ENCODE peak calls at places on chromosomes 16 and 17, in nine cellular contexts. E is AG10803, K is Peyer's patch, A is DMS153, F is SW480, W is fibroblast of the conjunctiva, Q is naive B cell, C is non-pigmented ciliary epithelial cell, G is lower lobe of right lung. X is an unnamed sample.

GRCh38 chr17:11719203-11719602 is 120.9 kb downstream of the DNAH9 start:
- DNase-seq in W (no peak), G (no peak), Q (no peak), F (no peak), E (no peak), K (no peak), A (no peak), C (no peak), X (no peak)

GRCh38 chr17:59756236-59756818 is 48.9 kb downstream of the VMP1 start:
- DNase-seq in A (no peak), Q (no peak), W (no peak), E (peak; percentile 97), G (no peak), C (peak; percentile 82), K (no peak), F (peak; percentile 94), X (peak; percentile 71)

GRCh38 chr17:58679263-58680037 is 12.4 kb downstream of the TEX14 start:
- DNase-seq in C (peak; percentile 58), F (peak; percentile 86), W (peak; percentile 62), K (no peak), E (no peak), Q (no peak), G (no peak), A (peak; percentile 66), X (no peak)

GRCh38 chr16:84059946-84060901 is 17.6 kb upstream of the SLC38A8 start:
- DNase-seq in F (no peak), C (no peak), K (no peak), G (no peak), W (no peak), E (no peak), Q (no peak), A (no peak), X (no peak)

GRCh38 chr17:62692721-62693431 is 65.4 kb downstream of the MRC2 start:
- DNase-seq in F (no peak), W (no peak), C (no peak), K (no peak), G (peak; percentile 46), E (peak; percentile 30), Q (no peak), A (no peak), X (no peak)

GRCh38 chr17:44919885-44920564 is 4.7 kb upstream of the GFAP start:
- DNase-seq in C (no peak), F (peak; percentile 77), W (peak; percentile 78), K (peak; percentile 72), E (peak; percentile 78), G (peak; percentile 82), A (peak; percentile 57), Q (peak; percentile 50), X (no peak)

GRCh38 chr17:18315498-18316360 is 636 bp downstream of the SMCR8 start:
- DNase-seq in G (no peak), E (no peak), K (peak; percentile 32), A (no peak), C (no peak), W (no peak), F (no peak), Q (no peak), X (no peak)

GRCh38 chr17:77151236-77151635 is 10.5 kb downstream of the SEC14L1 start:
- DNase-seq in G (no peak), W (no peak), A (no peak), Q (no peak), F (no peak), K (no peak), E (peak; percentile 64), C (no peak), X (no peak)

GRCh38 chr17:3838206-3838605 is 7.8 kb downstream of the NCBP3 start:
- DNase-seq in G (no peak), W (no peak), K (no peak), F (peak; percentile 67), E (no peak), C (no peak), Q (no peak), A (no peak), X (no peak)

GRCh38 chr17:2929881-2930533 is 133.4 kb downstream of the OR1D5 start:
- DNase-seq in W (no peak), C (no peak), G (peak; percentile 51), E (no peak), F (peak; percentile 35), Q (peak; percentile 6), A (no peak), K (no peak), X (no peak)

GRCh38 chr17:74447628-74448159 is 15.8 kb downstream of the GPRC5C start:
- DNase-seq in K (no peak), C (no peak), G (no peak), Q (no peak), E (no peak), A (no peak), F (no peak), W (no peak), X (no peak)

GRCh38 chr17:80847506-80848230 is 144.0 kb upstream of the CHMP6 start:
- DNase-seq in K (peak; percentile 31), F (no peak), G (no peak), C (no peak), Q (no peak), W (no peak), E (no peak), A (no peak), X (no peak)

GRCh38 chr17:55295411-55296170 is 30.8 kb downstream of the HLF start:
- DNase-seq in E (peak; percentile 37), F (peak; percentile 40), C (no peak), Q (peak; percentile 37), G (no peak), K (peak; percentile 23), W (no peak), A (no peak), X (no peak)

GRCh38 chr16:88326611-88327485 is 55.9 kb upstream of the ZNF469 start:
- DNase-seq in G (no peak), C (no peak), E (no peak), K (no peak), F (no peak), Q (no peak), W (no peak), A (no peak), X (no peak)

GRCh38 chr17:10162034-10162433 is 36.4 kb downstream of the GAS7 start:
- DNase-seq in G (no peak), Q (no peak), A (no peak), W (no peak), C (no peak), E (no peak), F (no peak), K (no peak), X (no peak)

GRCh38 chr17:82475458-82475857 is 16.9 kb downstream of the NARF start:
- DNase-seq in C (no peak), F (no peak), Q (no peak), K (no peak), W (no peak), G (no peak), E (no peak), A (no peak), X (no peak)

GRCh38 chr16:8572919-8573724 is 17.2 kb downstream of the TMEM114 start:
- DNase-seq in C (no peak), K (no peak), W (peak; percentile 13), F (peak; percentile 43), Q (no peak), E (peak; percentile 57), A (no peak), G (no peak), X (no peak)

GRCh38 chr16:67461600-67462278 is 19.2 kb downstream of the ATP6V0D1 start:
- DNase-seq in Q (no peak), A (no peak), E (no peak), C (no peak), F (no peak), W (no peak), K (no peak), G (peak; percentile 62), X (no peak)

GRCh38 chr16:58339452-58339938 is 44.7 kb upstream of the PRSS54 start:
- DNase-seq in K (no peak), A (no peak), C (no peak), G (no peak), W (no peak), F (peak; percentile 45), E (peak; percentile 10), Q (no peak), X (no peak)

GRCh38 chr17:4087911-4088693 is 54.7 kb downstream of the ZZEF1 start:
- DNase-seq in E (peak; percentile 31), A (no peak), C (no peak), Q (no peak), K (no peak), F (no peak), G (no peak), W (no peak), X (no peak)

GRCh38 chr17:28744104-28744801 is 442 bp downstream of the TRAF4 start:
- DNase-seq in W (no peak), E (peak; percentile 36), K (peak; percentile 77), F (no peak), Q (peak; percentile 59), A (no peak), C (no peak), G (peak; percentile 72), X (no peak)

GRCh38 chr17:4583796-4584124 is 569 bp upstream of the SMTNL2 start:
- DNase-seq in C (no peak), E (no peak), Q (no peak), K (no peak), G (no peak), A (no peak), W (no peak), F (peak; percentile 72), X (no peak)

GRCh38 chr17:77076046-77076882 is 64.5 kb upstream of the SEC14L1 start:
- DNase-seq in E (peak; percentile 17), W (no peak), G (no peak), Q (no peak), A (peak; percentile 89), F (no peak), C (no peak), K (no peak), X (no peak)

GRCh38 chr17:79915850-79916430 is 76.7 kb upstream of the CBX4 start:
- DNase-seq in C (no peak), K (no peak), F (peak; percentile 99), Q (peak; percentile 24), E (peak; percentile 22), W (no peak), A (no peak), G (peak; percentile 76), X (peak; percentile 5)

X was measured in HS-5.